ENCODE peak calls at places on chromosomes 12 and 14, in six cellular contexts. G is activated naive CD8-positive, alpha-beta T cell treated with anti-CD3 and anti-CD28 coated beads, Interleukin-2, amount 50 U/mL, for 24 hours; M is left lobe of liver; L is pancreas; Z is mucosa of descending colon; E is CD8-positive, alpha-beta T cell. V is an unnamed sample.

GRCh38 chr14:78697341-78697740 is 527.2 kb downstream of the NRXN3 start:
- ATAC-seq in G (no peak), M (peak; percentile 59), L (no peak), Z (peak; percentile 57), E (no peak), V (no peak)

GRCh38 chr12:19895609-19896008 is 456.3 kb downstream of the AEBP2 start:
- ATAC-seq in G (no peak), M (no peak), L (no peak), Z (no peak), E (no peak), V (no peak)

GRCh38 chr14:100448376-100448775 is 125.2 kb downstream of the SLC25A47 start:
- ATAC-seq in G (no peak), M (no peak), L (peak; percentile 87), Z (peak; percentile 42), E (no peak), V (no peak)

GRCh38 chr12:66130267-66131066 is at the start of gene LLPH:
- ATAC-seq in G (peak; percentile 96), M (peak; percentile 98), L (peak; percentile 99), Z (peak; percentile 99), E (peak; percentile 92), V (peak; percentile 97)

GRCh38 chr14:51735851-51736250 is 84.1 kb downstream of the FRMD6 start:
- ATAC-seq in G (no peak), M (peak; percentile 77), L (no peak), Z (no peak), E (no peak), V (no peak)

GRCh38 chr14:36013483-36013882 is 163.0 kb downstream of the PTCSC3 start:
- ATAC-seq in G (no peak), M (no peak), L (no peak), Z (no peak), E (no peak), V (no peak)

GRCh38 chr12:42442328-42442759 is 116.4 kb downstream of the PPHLN1 start:
- ATAC-seq in G (no peak), M (no peak), L (no peak), Z (no peak), E (no peak), V (no peak)

GRCh38 chr14:38405851-38406630 is 150.1 kb upstream of the CLEC14A start:
- ATAC-seq in G (no peak), M (no peak), L (no peak), Z (no peak), E (no peak), V (no peak)

GRCh38 chr12:93061414-93062099 is 132.5 kb upstream of the EEA1 start:
- ATAC-seq in G (no peak), M (no peak), L (no peak), Z (peak; percentile 15), E (no peak), V (no peak)

GRCh38 chr14:74444866-74445265 is 18.9 kb upstream of the SYNDIG1L start:
- ATAC-seq in G (no peak), M (no peak), L (no peak), Z (no peak), E (no peak), V (no peak)

GRCh38 chr12:124286414-124286813 is 8.5 kb upstream of the RFLNA start:
- ATAC-seq in G (no peak), M (no peak), L (no peak), Z (peak; percentile 46), E (no peak), V (no peak)

GRCh38 chr14:66496188-66496807 is 10.1 kb downstream of the CCDC196 start:
- ATAC-seq in G (no peak), M (peak; percentile 80), L (peak; percentile 84), Z (peak; percentile 76), E (no peak), V (no peak)

GRCh38 chr14:72752034-72752412 is 141.9 kb downstream of the DPF3 start:
- ATAC-seq in G (no peak), M (no peak), L (no peak), Z (peak; percentile 33), E (no peak), V (no peak)

GRCh38 chr14:70188608-70189540 is at the start of gene SLC8A3:
- ATAC-seq in G (peak; percentile 51), M (peak; percentile 81), L (peak; percentile 66), Z (peak; percentile 47), E (no peak), V (peak; percentile 36)

GRCh38 chr14:36633580-36633979 is 28.1 kb upstream of the PAX9 start:
- ATAC-seq in G (no peak), M (no peak), L (no peak), Z (no peak), E (no peak), V (no peak)

GRCh38 chr12:103801709-103802585 is 39.1 kb downstream of the NT5DC3 start:
- ATAC-seq in G (no peak), M (no peak), L (no peak), Z (no peak), E (no peak), V (no peak)

GRCh38 chr12:132163911-132164288 is 19.6 kb downstream of the NOC4L start:
- ATAC-seq in G (no peak), M (no peak), L (no peak), Z (no peak), E (no peak), V (no peak)

GRCh38 chr12:94618995-94619695 is 31.2 kb downstream of the TMCC3 start:
- ATAC-seq in G (peak; percentile 75), M (no peak), L (no peak), Z (peak; percentile 56), E (peak; percentile 57), V (peak; percentile 68)

GRCh38 chr12:92756905-92757598 is 54.3 kb downstream of the PLEKHG7 start:
- ATAC-seq in G (no peak), M (no peak), L (no peak), Z (no peak), E (no peak), V (no peak)

GRCh38 chr12:130922584-130922983 is 31.1 kb upstream of the ADGRD1 start:
- ATAC-seq in G (no peak), M (no peak), L (no peak), Z (no peak), E (no peak), V (no peak)

GRCh38 chr12:2563709-2564108 is 231.1 kb upstream of the FKBP4 start:
- ATAC-seq in G (no peak), M (no peak), L (no peak), Z (no peak), E (no peak), V (no peak)

GRCh38 chr14:59483360-59483759 is 848 bp downstream of the L3HYPDH start:
- ATAC-seq in G (no peak), M (peak; percentile 1), L (peak; percentile 1), Z (no peak), E (no peak), V (no peak)

GRCh38 chr14:106044949-106045596 is 518.7 kb downstream of the TMEM121 start:
- ATAC-seq in G (peak; percentile 100), M (peak; percentile 75), L (no peak), Z (peak; percentile 82), E (peak; percentile 99), V (peak; percentile 99)

GRCh38 chr14:92348154-92348553 is 25.2 kb downstream of the SLC24A4 start:
- ATAC-seq in G (no peak), M (no peak), L (no peak), Z (peak; percentile 90), E (no peak), V (no peak)

GRCh38 chr14:51448831-51449665 is 202.7 kb upstream of the FRMD6 start:
- ATAC-seq in G (no peak), M (peak; percentile 97), L (peak; percentile 31), Z (peak; percentile 38), E (no peak), V (no peak)

GRCh38 chr14:90088160-90088559 is 26.4 kb downstream of the KCNK13 start:
- ATAC-seq in G (no peak), M (no peak), L (no peak), Z (no peak), E (no peak), V (no peak)

GRCh38 chr12:122104844-122105243 is 26.3 kb downstream of the MLXIP start:
- ATAC-seq in G (peak; percentile 79), M (no peak), L (no peak), Z (peak; percentile 31), E (peak; percentile 34), V (peak; percentile 12)

GRCh38 chr12:2982361-2982760 is 23.2 kb downstream of the TEAD4 start:
- ATAC-seq in G (no peak), M (no peak), L (peak; percentile 97), Z (no peak), E (no peak), V (no peak)

GRCh38 chr12:120678572-120678971 is 8.4 kb upstream of the MLEC start:
- ATAC-seq in G (no peak), M (no peak), L (no peak), Z (no peak), E (no peak), V (no peak)

GRCh38 chr12:79380402-79380801 is 310.4 kb downstream of the PAWR start:
- ATAC-seq in G (no peak), M (no peak), L (no peak), Z (no peak), E (no peak), V (no peak)

GRCh38 chr12:85985996-85986395 is 111.9 kb downstream of the NTS start:
- ATAC-seq in G (no peak), M (no peak), L (no peak), Z (no peak), E (no peak), V (no peak)

GRCh38 chr12:26608706-26609105 is 224.3 kb downstream of the ITPR2 start:
- ATAC-seq in G (no peak), M (no peak), L (no peak), Z (no peak), E (no peak), V (no peak)

GRCh38 chr12:71610036-71610795 is 53.4 kb downstream of the ZFC3H1 start:
- ATAC-seq in G (peak; percentile 40), M (no peak), L (no peak), Z (no peak), E (peak; percentile 51), V (no peak)

GRCh38 chr12:131869871-131870418 is 24.5 kb upstream of the ULK1 start:
- ATAC-seq in G (no peak), M (no peak), L (no peak), Z (no peak), E (no peak), V (no peak)

GRCh38 chr14:102390064-102390463 is 27.3 kb downstream of the TECPR2 start:
- ATAC-seq in G (no peak), M (no peak), L (no peak), Z (peak; percentile 85), E (no peak), V (no peak)

GRCh38 chr14:73503648-73504047 is 12.9 kb downstream of the RIOX1 start:
- ATAC-seq in G (peak; percentile 36), M (no peak), L (no peak), Z (no peak), E (peak; percentile 82), V (peak; percentile 60)

GRCh38 chr12:115910057-115910456 is 367.4 kb downstream of the MED13L start:
- ATAC-seq in G (no peak), M (no peak), L (no peak), Z (no peak), E (no peak), V (no peak)

GRCh38 chr12:75120202-75120774 is 89.4 kb downstream of the KCNC2 start:
- ATAC-seq in G (no peak), M (no peak), L (no peak), Z (no peak), E (no peak), V (no peak)

GRCh38 chr14:47155395-47155794 is 503.8 kb upstream of the RPL10L start:
- ATAC-seq in G (no peak), M (no peak), L (no peak), Z (no peak), E (no peak), V (no peak)